ENCODE peak calls at places on chromosome 12, in eight cellular contexts. J, O, G, X, T, C, E and M are unnamed samples.

GRCh38 chr12:106387847-106388246 is 30.3 kb downstream of the POLR3B start:
- DNase-seq in J (no peak), O (no peak), G (no peak), X (no peak), T (no peak), C (no peak), E (no peak), M (no peak)

GRCh38 chr12:19971396-19971802 is 396.9 kb upstream of the PDE3A start:
- DNase-seq in J (no peak), O (no peak), G (no peak), X (no peak), T (no peak), C (no peak), E (no peak), M (no peak)

GRCh38 chr12:25135531-25136154 is 59.3 kb downstream of the DNAI7 start:
- DNase-seq in J (peak), O (no peak), G (no peak), X (no peak), T (peak), C (no peak), E (no peak), M (no peak)

GRCh38 chr12:128876559-128876958 is 23.3 kb downstream of the GLT1D1 start:
- DNase-seq in J (no peak), O (no peak), G (no peak), X (no peak), T (no peak), C (no peak), E (no peak), M (no peak)

GRCh38 chr12:49777800-49778748 is 36.7 kb downstream of the TMBIM6 start:
- DNase-seq in J (peak), O (no peak), G (peak), X (no peak), T (no peak), C (peak), E (peak), M (no peak)

GRCh38 chr12:92898755-92899154 is 30.3 kb downstream of the EEA1 start:
- DNase-seq in J (no peak), O (no peak), G (no peak), X (peak), T (no peak), C (no peak), E (no peak), M (no peak)

GRCh38 chr12:120872487-120872886 is 31.7 kb downstream of the SPPL3 start:
- DNase-seq in J (no peak), O (no peak), G (no peak), X (no peak), T (no peak), C (no peak), E (no peak), M (no peak)

GRCh38 chr12:47867496-47867941 is 37.3 kb downstream of the VDR start:
- DNase-seq in J (peak), O (no peak), G (no peak), X (peak), T (no peak), C (no peak), E (no peak), M (no peak)

GRCh38 chr12:25051583-25052190 is 102.8 kb upstream of the BCAT1 start:
- DNase-seq in J (peak), O (no peak), G (peak), X (no peak), T (no peak), C (no peak), E (peak), M (no peak)

GRCh38 chr12:29743072-29743471 is 40.7 kb downstream of the TMTC1 start:
- DNase-seq in J (no peak), O (no peak), G (no peak), X (no peak), T (no peak), C (no peak), E (no peak), M (no peak)

GRCh38 chr12:45708363-45708762 is 21.1 kb upstream of the ARID2 start:
- DNase-seq in J (no peak), O (no peak), G (no peak), X (no peak), T (no peak), C (no peak), E (no peak), M (no peak)